ENCODE peak calls at places on chromosomes 1 and 21, in ten cellular contexts. A is GM10248, R is cardiac fibroblast, Q is fibroblast of pulmonary artery, X is thoracic aorta, P is left lung, Y is ovary, S is endothelial cell of umbilical vein, K is fibroblast of lung, B is GM12865. N is an unnamed sample.

GRCh38 chr1:239985044-239985443 is 106.6 kb upstream of the FMN2 start:
- DNase-seq in P (no peak), X (no peak), S (no peak), R (no peak), B (no peak), K (no peak), Q (no peak), Y (no peak), A (no peak), N (no peak)

GRCh38 chr1:172745014-172745413 is 86.1 kb downstream of the FASLG start:
- DNase-seq in A (peak; percentile 49), S (peak; percentile 82), B (peak; percentile 90), X (no peak), Y (no peak), R (peak; percentile 90), Q (peak; percentile 92), P (no peak), K (peak; percentile 82), N (no peak)

GRCh38 chr1:206705187-206705586 is 20.5 kb downstream of the MAPKAPK2 start:
- DNase-seq in S (no peak), K (peak; percentile 82), P (no peak), Y (no peak), X (no peak), A (no peak), B (no peak), R (peak; percentile 68), Q (peak; percentile 57), N (no peak)

GRCh38 chr21:25934771-25935224 is 200.0 kb downstream of the GABPA start:
- DNase-seq in Y (no peak), P (peak; percentile 60), A (no peak), S (peak; percentile 97), B (peak; percentile 69), R (peak; percentile 94), X (peak; percentile 65), K (peak; percentile 98), Q (peak; percentile 97), N (no peak)

GRCh38 chr21:45817345-45817744 is 164.2 kb upstream of the COL6A1 start:
- DNase-seq in X (no peak), B (no peak), Y (no peak), P (no peak), K (no peak), A (no peak), Q (no peak), S (no peak), R (no peak), N (no peak)

GRCh38 chr1:157958280-157958679 is 35.2 kb upstream of the KIRREL1 start:
- DNase-seq in Q (no peak), S (no peak), P (no peak), X (no peak), B (no peak), R (no peak), K (no peak), A (no peak), Y (no peak), N (no peak)

GRCh38 chr21:35737899-35738341 is 322.4 kb downstream of the SETD4 start:
- DNase-seq in X (no peak), A (no peak), K (peak; percentile 69), P (no peak), R (peak; percentile 60), Y (peak; percentile 9), Q (peak; percentile 69), B (peak; percentile 67), S (no peak), N (no peak)

GRCh38 chr1:247857069-247857985 is at the start of gene TRIM58:
- DNase-seq in Y (no peak), K (peak; percentile 3), R (peak; percentile 16), P (no peak), A (peak; percentile 30), Q (peak; percentile 1), X (no peak), S (no peak), B (no peak), N (peak; percentile 16)

GRCh38 chr1:117678246-117678977 is 72.6 kb downstream of the TENT5C start:
- DNase-seq in Y (no peak), S (no peak), Q (no peak), R (peak; percentile 26), B (no peak), P (no peak), K (no peak), X (no peak), A (no peak), N (no peak)

GRCh38 chr1:58689167-58689566 is 10.7 kb downstream of the MYSM1 start:
- DNase-seq in R (no peak), Q (no peak), X (no peak), S (no peak), Y (no peak), K (no peak), P (no peak), B (no peak), A (no peak), N (no peak)

GRCh38 chr1:165187020-165187628 is 169.4 kb downstream of the LMX1A start:
- DNase-seq in Y (no peak), R (no peak), K (no peak), A (no peak), X (no peak), B (no peak), S (no peak), Q (no peak), P (no peak), N (no peak)

DNA sequence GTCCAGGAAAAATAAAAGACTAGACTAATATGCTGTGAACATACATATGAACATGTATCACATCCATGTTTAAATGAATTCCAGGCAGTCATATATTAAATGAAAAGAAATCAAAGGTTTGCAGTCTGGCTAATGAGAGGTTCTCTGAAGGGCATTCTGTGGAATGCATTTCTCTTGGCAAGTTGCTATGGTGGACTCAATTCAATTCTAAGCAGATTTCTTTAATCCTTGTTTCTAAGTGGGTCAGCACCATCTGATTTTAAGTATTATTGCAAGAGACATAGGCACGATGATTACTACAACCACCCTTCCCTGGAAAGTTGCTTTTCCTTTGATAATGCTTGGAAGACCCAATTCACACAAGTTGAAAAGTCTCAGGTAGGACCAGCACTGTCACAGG is 23.9 kb upstream of the ABCA4 start:
- DNase-seq in Q (no peak), A (no peak), K (no peak), R (no peak), S (no peak), P (no peak), B (no peak), X (no peak), Y (no peak), N (no peak)
- TF ChIP-seq CTCF in Q (no peak), A (no peak), K (no peak), R (no peak), S (no peak), P (no peak), B (no peak), X (no peak), Y (no peak), N (no peak)

GRCh38 chr1:179247923-179248322 is 18.4 kb upstream of the ABL2 start:
- DNase-seq in R (no peak), Q (no peak), K (no peak), S (no peak), B (no peak), P (no peak), X (no peak), A (no peak), Y (no peak), N (no peak)

GRCh38 chr1:179253286-179253972 is 24.0 kb upstream of the ABL2 start:
- DNase-seq in B (no peak), P (no peak), K (peak; percentile 81), S (no peak), A (no peak), X (no peak), Q (peak; percentile 52), R (peak; percentile 59), Y (no peak), N (no peak)

GRCh38 chr1:179252606-179253005 is 23.1 kb upstream of the ABL2 start:
- DNase-seq in Y (no peak), Q (no peak), R (no peak), X (no peak), A (no peak), S (no peak), B (peak; percentile 6), P (no peak), K (no peak), N (no peak)

DNA sequence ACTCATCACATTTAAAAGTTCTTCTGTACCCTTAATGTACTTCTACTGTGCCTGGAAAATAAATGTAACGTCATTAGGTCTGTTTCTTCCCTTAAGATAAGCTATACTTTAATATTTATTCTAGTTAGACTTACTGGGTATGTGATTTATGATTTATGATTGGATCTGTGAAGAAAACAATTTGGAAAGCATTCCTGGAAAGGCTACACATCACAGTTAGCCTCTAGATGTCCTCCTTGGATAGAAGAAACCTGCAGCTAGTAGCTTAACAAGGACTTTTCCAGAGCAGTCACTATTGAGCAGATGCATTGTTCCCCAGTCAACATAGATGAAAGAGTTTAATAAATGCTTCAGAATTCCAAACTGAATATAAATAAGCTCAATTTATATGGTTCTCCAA is 22.2 kb upstream of the ABL2 start:
- DNase-seq in Q (peak; percentile 74), S (peak; percentile 48), R (peak; percentile 77), X (no peak), P (no peak), K (peak; percentile 50), A (no peak), B (peak; percentile 11), Y (no peak), N (no peak)
- TF ChIP-seq CTCF in Q (peak; percentile 57), S (no peak), R (peak; percentile 45), X (no peak), P (no peak), K (peak; percentile 55), A (peak; percentile 43), B (peak; percentile 5), Y (no peak), N (no peak)

GRCh38 chr1:195806060-195806459 is 802.2 kb downstream of the KCNT2 start:
- DNase-seq in P (no peak), A (no peak), B (no peak), X (no peak), Q (no peak), R (no peak), S (no peak), Y (no peak), K (no peak), N (no peak)

GRCh38 chr1:195799016-195799415 is 809.2 kb downstream of the KCNT2 start:
- DNase-seq in B (no peak), X (no peak), Q (no peak), P (no peak), Y (no peak), K (no peak), R (no peak), S (no peak), A (no peak), N (no peak)

DNA sequence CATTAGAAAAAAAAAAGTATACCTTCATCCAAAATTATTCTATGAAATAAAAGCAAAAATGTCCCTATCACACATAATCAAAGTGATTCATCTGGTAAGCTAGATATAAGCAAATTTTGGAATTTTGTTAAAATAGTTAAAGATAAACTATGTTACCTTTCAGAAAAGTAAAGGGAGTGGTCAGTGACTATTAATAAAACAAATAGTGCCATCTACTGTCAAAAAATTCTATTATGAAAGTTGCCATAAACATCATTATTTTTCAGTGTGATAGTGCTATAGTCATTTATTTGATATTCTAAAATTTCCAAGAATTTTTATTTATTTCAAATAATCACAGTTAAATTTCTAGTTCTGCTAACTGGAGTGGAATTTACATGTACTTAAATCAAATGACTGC is 803.7 kb downstream of the KCNT2 start:
- DNase-seq in Y (no peak), P (no peak), B (no peak), A (no peak), S (no peak), Q (no peak), K (no peak), X (no peak), R (no peak), N (no peak)
- TF ChIP-seq CTCF in Y (no peak), P (no peak), B (no peak), A (no peak), S (no peak), Q (no peak), K (no peak), X (no peak), R (no peak), N (no peak)

GRCh38 chr1:119372493-119373086 is 4.0 kb downstream of the HAO2 start:
- DNase-seq in S (no peak), P (no peak), X (no peak), A (peak; percentile 46), B (peak; percentile 78), Y (no peak), R (peak; percentile 42), K (peak; percentile 24), Q (peak; percentile 34), N (no peak)
- TF ChIP-seq CTCF in S (no peak), P (no peak), X (no peak), A (no peak), B (peak; percentile 31), Y (no peak), R (no peak), K (no peak), Q (no peak), N (no peak)